ENCODE peak calls at places on chromosome 1, in six cellular contexts. T, E, Y, F, V and A are unnamed samples.

GRCh38 chr1:235113183-235113917 is 15.3 kb downstream of the TOMM20 start:
- DNase-seq in V (no peak), F (no peak), E (no peak), T (no peak), Y (no peak), A (no peak)

GRCh38 chr1:239387304-239388231 is 1.2 kb downstream of the CHRM3 start:
- DNase-seq in V (no peak), Y (no peak), F (no peak), T (no peak), E (no peak), A (peak; percentile 35)

GRCh38 chr1:41356752-41357151 is 4.5 kb upstream of the FOXO6 start:
- DNase-seq in Y (no peak), E (no peak), V (no peak), F (no peak), T (no peak), A (no peak)

GRCh38 chr1:198726455-198726854 is 87.6 kb downstream of the PTPRC start:
- DNase-seq in E (peak; percentile 56), T (no peak), V (no peak), F (no peak), Y (no peak), A (no peak)

GRCh38 chr1:76302711-76303347 is 228.3 kb downstream of the ST6GALNAC3 start:
- DNase-seq in T (no peak), E (peak; percentile 27), V (no peak), F (no peak), Y (no peak), A (no peak)

GRCh38 chr1:205275916-205276315 is 45.6 kb downstream of the NUAK2 start:
- DNase-seq in E (no peak), V (no peak), T (no peak), F (no peak), Y (no peak), A (no peak)

GRCh38 chr1:36705629-36706028 is 222.9 kb upstream of the CSF3R start:
- DNase-seq in T (peak; percentile 57), F (no peak), E (no peak), Y (no peak), V (no peak), A (no peak)

GRCh38 chr1:236507022-236507700 is 16.6 kb upstream of the LGALS8 start:
- DNase-seq in F (no peak), E (peak; percentile 69), T (peak; percentile 51), Y (no peak), V (no peak), A (peak; percentile 67)